ENCODE peak calls at places on chromosomes 11 and 22, in seven cellular contexts. O is GM23248, A is fibroblast of lung, Y is neural progenitor cell, Q is PC-9, J is H1, B is MM.1S. I is an unnamed sample. For H3K27me3, the result is how much of the 10 kb centered on the place peaks cover.

GRCh38 chr22:30306629-30307016 is 17.3 kb upstream of the CASTOR1 start:
- DNase-seq in O (no peak), A (no peak), Y (no peak), Q (no peak), J (no peak), B (peak), I (no peak)

GRCh38 chr11:32396331-32396730 is 39.0 kb downstream of the WT1 start:
- DNase-seq in O (no peak), A (no peak), Y (no peak), Q (no peak), J (no peak), B (no peak), I (no peak)

GRCh38 chr22:22348127-22348814 is 103.7 kb downstream of the VPREB1 start:
- DNase-seq in O (peak), A (no peak), Y (peak), Q (no peak), J (no peak), B (peak), I (peak)

GRCh38 chr11:75420224-75421034 is 12.6 kb downstream of the KLHL35 start:
- DNase-seq in O (no peak), A (no peak), Y (no peak), Q (no peak), J (no peak), B (no peak), I (no peak)

GRCh38 chr22:33210129-33210784 is 152.1 kb upstream of the SYN3 start:
- DNase-seq in O (peak), A (peak), Y (peak), Q (no peak), J (no peak), B (peak), I (peak)

GRCh38 chr11:66278396-66279091 is 569 bp downstream of the CNIH2 start:
- DNase-seq in O (peak), A (peak), Y (peak), Q (no peak), J (no peak), B (no peak), I (no peak)

GRCh38 chr11:134330611-134331564 is 900 bp upstream of the GLB1L2 start:
- DNase-seq in O (no peak), A (no peak), Y (peak), Q (no peak), J (no peak), B (no peak), I (no peak)

GRCh38 chr11:50071584-50072225 is 39.0 kb downstream of the OR4C45 start:
- DNase-seq in O (no peak), A (no peak), Y (no peak), Q (no peak), J (no peak), B (no peak), I (no peak)

GRCh38 chr11:13635804-13636203 is 32.7 kb upstream of the FAR1 start:
- DNase-seq in O (no peak), A (no peak), Y (no peak), Q (no peak), J (no peak), B (no peak), I (no peak)

GRCh38 chr22:46465348-46465725 is 72.1 kb downstream of the CELSR1 start:
- DNase-seq in O (no peak), A (no peak), Y (no peak), Q (peak), J (no peak), B (no peak), I (no peak)

GRCh38 chr11:11980200-11980599 is 28.2 kb downstream of the DKK3 start:
- DNase-seq in O (no peak), A (no peak), Y (no peak), Q (no peak), J (no peak), B (no peak), I (no peak)

GRCh38 chr22:19663286-19663815 is 51.0 kb upstream of the SEPTIN5 start:
- DNase-seq in O (peak), A (peak), Y (no peak), Q (peak), J (no peak), B (peak), I (no peak)
- TF ChIP-seq EZH2 in O (no peak), A (no peak), Y (no peak), Q (no peak), J (no peak), B (no peak), I (no peak)

GRCh38 chr22:32037236-32037635 is 5.8 kb upstream of the SLC5A1 start:
- DNase-seq in O (no peak), A (no peak), Y (no peak), Q (no peak), J (no peak), B (no peak), I (no peak)
- H3K27me3 ChIP-seq in O (under half), A (under half), Y (under half), Q (under half), J (under half), B (under half), I (under half)

GRCh38 chr22:50019316-50019715 is 6.8 kb upstream of the IL17REL start:
- DNase-seq in O (no peak), A (no peak), Y (no peak), Q (no peak), J (no peak), B (no peak), I (no peak)

GRCh38 chr22:50018608-50019291 is 6.2 kb upstream of the IL17REL start:
- DNase-seq in O (no peak), A (no peak), Y (no peak), Q (no peak), J (no peak), B (no peak), I (no peak)

GRCh38 chr22:50017701-50018224 is 5.2 kb upstream of the IL17REL start:
- DNase-seq in O (no peak), A (no peak), Y (no peak), Q (no peak), J (no peak), B (no peak), I (no peak)

GRCh38 chr22:50022171-50022819 is 9.7 kb upstream of the IL17REL start:
- DNase-seq in O (no peak), A (no peak), Y (no peak), Q (no peak), J (no peak), B (no peak), I (no peak)

GRCh38 chr22:50020606-50021005 is 8.0 kb upstream of the IL17REL start:
- DNase-seq in O (no peak), A (no peak), Y (no peak), Q (no peak), J (no peak), B (no peak), I (no peak)
- TF ChIP-seq EZH2 in O (no peak), A (no peak), Y (no peak), Q (no peak), J (no peak), B (no peak), I (no peak)

GRCh38 chr22:49129736-49130135 is 697.9 kb downstream of the BRD1 start:
- DNase-seq in O (no peak), A (no peak), Y (no peak), Q (peak), J (no peak), B (no peak), I (no peak)
- H3K27me3 ChIP-seq in O (under half), A (under half), Y (under half), Q (half or more), J (under half), B (half or more), I (under half)

GRCh38 chr22:19765477-19766234 is 5.1 kb downstream of the TBX1 start:
- DNase-seq in O (peak), A (no peak), Y (peak), Q (no peak), J (no peak), B (no peak), I (no peak)
- TF ChIP-seq EZH2 in O (no peak), A (peak), Y (peak), Q (no peak), J (peak), B (no peak), I (peak)

GRCh38 chr11:57475191-57475590 is 14.9 kb downstream of the RTN4RL2 start:
- DNase-seq in O (no peak), A (no peak), Y (no peak), Q (no peak), J (no peak), B (no peak), I (no peak)
- H3K27me3 ChIP-seq in O (under half), A (under half), Y (half or more), Q (under half), J (under half), B (under half), I (half or more)

DNA sequence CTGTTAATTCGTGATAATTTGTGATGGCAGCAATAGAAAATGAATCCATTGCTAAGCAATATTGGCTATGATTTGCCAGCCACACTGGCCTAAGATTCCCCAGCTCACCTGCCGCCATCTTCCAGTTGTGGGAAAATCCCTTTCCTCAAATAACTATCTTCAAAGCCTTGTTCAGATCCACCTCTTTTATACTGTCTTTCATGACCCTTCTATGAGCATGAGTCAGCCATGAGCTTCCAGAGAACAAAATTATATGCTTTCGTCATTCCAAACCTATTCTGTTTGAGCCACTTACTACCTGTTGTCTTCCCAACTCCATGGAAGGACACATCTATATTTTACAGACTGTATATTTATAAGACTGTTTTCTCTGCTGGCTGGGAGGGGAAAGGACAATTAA is 25.0 kb upstream of the PRSS23 start:
- DNase-seq in O (no peak), A (no peak), Y (no peak), Q (no peak), J (no peak), B (no peak), I (no peak)
- TF ChIP-seq EZH2 in O (no peak), A (no peak), Y (no peak), Q (no peak), J (no peak), B (no peak), I (no peak)

DNA sequence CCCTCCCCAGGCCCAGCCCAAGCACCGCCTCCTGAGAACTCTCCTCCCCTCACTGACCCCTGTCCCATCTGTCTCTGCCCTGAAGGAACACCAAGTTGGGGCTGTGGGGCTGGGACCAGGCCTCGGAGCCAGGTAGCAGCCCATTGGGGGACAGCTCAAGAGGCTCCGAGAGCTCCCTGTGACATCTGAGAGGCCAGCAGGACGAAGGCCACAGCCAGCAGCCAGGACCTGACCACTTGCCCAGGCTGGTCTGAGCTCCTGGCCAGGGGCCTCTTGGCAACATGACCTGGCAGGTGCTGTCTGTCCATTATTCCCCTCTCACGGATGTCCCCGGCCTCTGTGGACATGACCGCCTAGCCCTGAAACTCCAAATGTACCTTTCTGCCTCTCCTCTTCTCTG is 33.7 kb downstream of the IGF2 start:
- DNase-seq in O (no peak), A (no peak), Y (no peak), Q (no peak), J (no peak), B (no peak), I (no peak)
- H3K27me3 ChIP-seq in O (under half), A (under half), Y (under half), Q (under half), J (under half), B (half or more), I (under half)